ENCODE peak calls at places on chromosomes 7 and 10, in ten cellular contexts. J is sigmoid colon; A is tibial artery; I is CD8-positive, alpha-beta T cell; O is fibroblast of lung; W is spleen; M is A673; G is pancreas; H is heart right ventricle; T is heart left ventricle. V is an unnamed sample.

GRCh38 chr7:6375346-6376101 is 72.2 kb downstream of the DAGLB start:
- DNase-seq in M (peak; percentile 46), I (no peak), J (no peak), W (peak; percentile 77), A (no peak), G (no peak), O (peak; percentile 45), H (no peak), T (no peak), V (no peak)

GRCh38 chr7:129240119-129240815 is 15.4 kb downstream of the AHCYL2 start:
- DNase-seq in T (no peak), G (no peak), W (no peak), J (no peak), A (no peak), M (no peak), I (no peak), O (peak; percentile 15), H (no peak), V (no peak)

GRCh38 chr7:127135871-127136485 is 116.8 kb downstream of the GRM8 start:
- DNase-seq in H (no peak), G (no peak), T (no peak), W (no peak), M (no peak), O (no peak), A (no peak), I (no peak), J (no peak), V (no peak)

GRCh38 chr10:70885931-70886903 is 2.1 kb downstream of the PCBD1 start:
- DNase-seq in W (no peak), H (no peak), O (no peak), A (no peak), J (no peak), M (no peak), T (no peak), G (peak; percentile 52), I (no peak), V (no peak)

GRCh38 chr7:47380325-47381131 is 201.4 kb downstream of the TNS3 start:
- DNase-seq in A (no peak), I (no peak), T (no peak), J (peak; percentile 20), M (no peak), G (no peak), H (no peak), O (peak; percentile 90), W (no peak), V (no peak)

GRCh38 chr7:83731154-83731553 is 82.2 kb upstream of the SEMA3E start:
- DNase-seq in W (no peak), O (no peak), T (no peak), H (no peak), J (no peak), A (no peak), M (no peak), I (no peak), G (no peak), V (no peak)

GRCh38 chr10:133260895-133261725 is 15.6 kb downstream of the ADAM8 start:
- DNase-seq in G (peak; percentile 63), M (peak; percentile 59), H (peak; percentile 72), T (peak; percentile 76), O (peak; percentile 13), J (peak; percentile 82), A (peak; percentile 48), I (peak; percentile 40), W (peak; percentile 95), V (no peak)

GRCh38 chr7:32142649-32143048 is 72.4 kb upstream of the PDE1C start:
- DNase-seq in G (no peak), J (no peak), H (no peak), O (peak; percentile 90), T (no peak), M (no peak), W (no peak), A (no peak), I (no peak), V (no peak)

GRCh38 chr7:82050792-82051191 is 280.9 kb upstream of the HGF start:
- DNase-seq in M (peak; percentile 51), H (no peak), J (no peak), A (no peak), I (no peak), O (peak; percentile 76), G (no peak), W (no peak), T (no peak), V (no peak)

GRCh38 chr7:82051641-82052040 is 281.8 kb upstream of the HGF start:
- DNase-seq in A (no peak), G (no peak), I (no peak), J (no peak), M (peak; percentile 93), O (no peak), H (no peak), W (no peak), T (no peak), V (no peak)

GRCh38 chr7:82049442-82049841 is 279.6 kb upstream of the HGF start:
- DNase-seq in J (no peak), W (no peak), A (no peak), M (peak; percentile 70), G (no peak), H (no peak), T (no peak), O (peak; percentile 19), I (no peak), V (no peak)

GRCh38 chr7:82053453-82054032 is 283.7 kb upstream of the HGF start:
- DNase-seq in O (no peak), G (no peak), W (no peak), J (no peak), T (no peak), H (no peak), I (no peak), A (no peak), M (no peak), V (no peak)

DNA sequence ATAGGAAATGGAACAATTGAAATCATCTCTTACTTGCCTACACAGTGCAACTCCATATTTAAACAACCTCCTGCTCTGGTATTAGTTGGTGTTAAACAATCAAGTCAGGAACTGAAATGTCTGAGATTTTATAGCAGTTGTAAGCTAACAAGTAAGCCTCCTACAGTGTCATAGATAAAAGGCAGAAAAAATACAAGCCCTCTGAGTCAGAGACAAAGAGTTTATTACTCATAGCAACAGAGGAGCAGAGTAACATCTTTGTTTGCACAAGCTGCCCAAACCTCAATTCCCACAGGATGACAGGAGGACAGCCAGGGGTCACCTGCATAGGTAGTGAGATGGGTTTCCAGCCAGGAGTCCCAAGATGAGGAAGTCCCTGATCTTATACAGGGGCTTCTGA is 280.3 kb upstream of the HGF start:
- DNase-seq in H (no peak), J (no peak), I (no peak), G (no peak), M (peak; percentile 73), O (peak; percentile 93), T (no peak), W (no peak), A (no peak), V (no peak)
- H3K4me3 ChIP-seq in H (no peak overlapping the region), J (no peak overlapping the region), I (no peak overlapping the region), G (no peak overlapping the region), M (no peak overlapping the region), O (no peak overlapping the region), T (no peak overlapping the region), W (no peak overlapping the region), A (no peak overlapping the region), V (no peak overlapping the region)

GRCh38 chr7:94973844-94974243 is 66.5 kb downstream of the PPP1R9A start:
- DNase-seq in W (no peak), O (no peak), T (no peak), A (no peak), G (no peak), H (no peak), J (no peak), M (peak; percentile 21), I (no peak), V (no peak)

GRCh38 chr7:94974436-94974835 is 67.0 kb downstream of the PPP1R9A start:
- DNase-seq in T (no peak), O (no peak), G (no peak), J (no peak), M (no peak), A (no peak), H (no peak), W (no peak), I (no peak), V (no peak)

GRCh38 chr7:94971051-94971867 is 63.9 kb downstream of the PPP1R9A start:
- DNase-seq in H (no peak), O (peak; percentile 72), A (no peak), M (no peak), T (no peak), W (no peak), G (no peak), J (no peak), I (no peak), V (no peak)

GRCh38 chr7:94970085-94970576 is 62.7 kb downstream of the PPP1R9A start:
- DNase-seq in G (no peak), J (no peak), T (no peak), H (no peak), O (no peak), I (no peak), A (no peak), M (no peak), W (no peak), V (no peak)

DNA sequence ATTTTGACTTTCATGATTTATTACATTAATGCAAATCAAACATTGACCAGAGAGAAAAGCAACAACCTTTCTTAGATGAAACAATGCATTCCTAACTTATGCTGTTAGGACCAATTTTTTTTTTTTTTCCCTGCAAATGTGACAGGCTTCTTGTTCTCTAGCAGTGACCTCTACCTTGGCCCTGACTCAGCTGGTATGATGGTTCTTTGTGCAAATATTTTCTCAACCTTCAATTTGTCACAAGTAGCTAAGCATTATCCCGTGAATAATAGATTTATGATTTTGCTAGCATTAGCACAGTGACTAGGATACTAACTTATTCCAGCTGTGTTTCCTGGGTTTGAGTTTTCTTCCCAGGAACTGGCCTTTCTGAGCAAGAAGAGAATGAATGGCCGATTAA is 64.9 kb downstream of the PPP1R9A start:
- DNase-seq in W (no peak), O (peak; percentile 88), A (no peak), G (peak; percentile 48), J (no peak), T (no peak), H (no peak), I (no peak), M (no peak), V (no peak)
- H3K4me1 ChIP-seq in W (peaks cover 6% of the 10 kb centered on the region), O (peaks cover 4% of the 10 kb centered on the region), A (peaks cover 7% of the 10 kb centered on the region), G (peaks cover 34% of the 10 kb centered on the region), J (peaks cover 56% of the 10 kb centered on the region), T (peaks cover 14% of the 10 kb centered on the region), H (peaks cover 18% of the 10 kb centered on the region), I (no peaks in the 10 kb centered on the region), M (peaks cover 31% of the 10 kb centered on the region), V (no peaks in the 10 kb centered on the region)

GRCh38 chr7:93972029-93972725 is 32.0 kb downstream of the BET1 start:
- DNase-seq in I (no peak), G (no peak), J (no peak), A (no peak), T (no peak), M (no peak), O (no peak), H (no peak), W (no peak), V (no peak)
- TF ChIP-seq CTCF in I (no peak), G (no peak), J (no peak), A (no peak), T (no peak), M (no peak), O (no peak), H (no peak), W (no peak), V (no peak)

GRCh38 chr10:99556225-99556523 is 23.4 kb downstream of the NKX2-3 start:
- DNase-seq in W (no peak), A (no peak), G (no peak), H (no peak), O (no peak), I (no peak), M (no peak), T (no peak), J (no peak), V (no peak)
- H3K4me3 ChIP-seq in W (no peak overlapping the region), A (no peak overlapping the region), G (no peak overlapping the region), H (no peak overlapping the region), O (no peak overlapping the region), I (no peak overlapping the region), M (no peak overlapping the region), T (no peak overlapping the region), J (no peak overlapping the region), V (no peak overlapping the region)

V was measured in esophagus squamous epithelium.